ENCODE peak calls at places on chromosomes 13 and 19, in eight cellular contexts. S is GM12891, W is Peyer's patch, G is adrenal gland, L is NB4, N is tibial nerve, T is suprapubic skin, Y is right lobe of liver. D is an unnamed sample.

GRCh38 chr13:25908390-25908789 is 143.4 kb downstream of the SHISA2 start:
- DNase-seq in S (no peak), W (no peak), G (no peak), L (no peak), N (no peak), T (no peak), Y (no peak), D (no peak)

GRCh38 chr19:6091771-6092291 is 18.5 kb downstream of the RFX2 start:
- DNase-seq in S (no peak), W (no peak), G (no peak), L (no peak), N (no peak), T (no peak), Y (no peak), D (no peak)

GRCh38 chr13:25253702-25254101 is 33.6 kb downstream of the MTMR6 start:
- DNase-seq in S (no peak), W (no peak), G (no peak), L (no peak), N (no peak), T (no peak), Y (no peak), D (no peak)

GRCh38 chr13:113647351-113648217 is 10.4 kb downstream of the ATP4B start:
- DNase-seq in S (no peak), W (peak; percentile 94), G (peak; percentile 95), L (no peak), N (peak; percentile 79), T (peak; percentile 91), Y (peak; percentile 91), D (no peak)

GRCh38 chr19:16001481-16002312 is 52.9 kb downstream of the OR10H4 start:
- DNase-seq in S (no peak), W (peak; percentile 48), G (no peak), L (peak; percentile 81), N (no peak), T (no peak), Y (no peak), D (no peak)

GRCh38 chr13:113361406-113361805 is 2.5 kb downstream of the GRTP1 start:
- DNase-seq in S (no peak), W (no peak), G (no peak), L (no peak), N (no peak), T (peak; percentile 40), Y (no peak), D (no peak)

GRCh38 chr13:43572601-43573360 is 214.0 kb downstream of the ENOX1 start:
- DNase-seq in S (no peak), W (no peak), G (no peak), L (no peak), N (no peak), T (no peak), Y (no peak), D (no peak)

GRCh38 chr19:3984584-3984907 is 717 bp downstream of the EEF2 start:
- DNase-seq in S (peak; percentile 14), W (no peak), G (no peak), L (no peak), N (no peak), T (no peak), Y (no peak), D (peak; percentile 9)

GRCh38 chr19:2235396-2236284 is 489 bp downstream of the PLEKHJ1 start:
- DNase-seq in S (no peak), W (peak; percentile 92), G (peak; percentile 38), L (peak; percentile 28), N (no peak), T (no peak), Y (no peak), D (no peak)

GRCh38 chr13:106534844-106535551 is 464 bp downstream of the EFNB2 start:
- DNase-seq in S (no peak), W (peak; percentile 70), G (peak; percentile 15), L (no peak), N (no peak), T (peak; percentile 70), Y (peak; percentile 36), D (peak; percentile 31)

GRCh38 chr13:106373989-106374572 is 161.4 kb downstream of the EFNB2 start:
- DNase-seq in S (no peak), W (no peak), G (no peak), L (peak; percentile 33), N (no peak), T (no peak), Y (no peak), D (no peak)

GRCh38 chr13:102688306-102688973 is 6.4 kb downstream of the METTL21C start:
- DNase-seq in S (no peak), W (no peak), G (no peak), L (no peak), N (no peak), T (no peak), Y (no peak), D (no peak)

GRCh38 chr13:77374786-77375185 is 47.9 kb upstream of the MYCBP2 start:
- DNase-seq in S (no peak), W (no peak), G (no peak), L (peak; percentile 31), N (no peak), T (no peak), Y (no peak), D (no peak)

DNA sequence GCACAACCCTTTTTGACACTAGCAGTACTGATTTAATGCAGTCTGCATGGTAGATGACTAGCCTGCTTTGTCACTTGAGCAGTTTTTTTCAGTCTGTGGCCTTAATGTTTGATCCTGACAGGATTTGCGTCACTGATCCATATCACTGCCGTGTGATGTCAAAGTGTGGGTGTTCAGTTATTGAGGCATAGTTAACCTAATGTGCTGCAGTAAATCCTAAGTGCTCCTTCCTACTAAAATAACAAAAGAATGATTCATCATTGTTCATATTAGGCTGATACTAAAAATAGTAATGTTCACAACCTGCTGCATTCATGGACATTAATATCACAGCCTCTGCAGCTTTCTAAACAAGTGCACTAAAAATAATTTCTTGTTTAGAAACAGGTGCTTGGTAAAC is 121.9 kb upstream of the MLNR start:
- DNase-seq in S (no peak), W (no peak), G (peak; percentile 69), L (peak; percentile 35), N (no peak), T (no peak), Y (no peak), D (no peak)
- TF ChIP-seq POLR2A in S (no peak), W (no peak), G (no peak), L (no peak), N (no peak), T (no peak), Y (peak; percentile 36), D (no peak)

GRCh38 chr19:14361824-14362223 is 19.4 kb upstream of the ADGRE5 start:
- DNase-seq in S (no peak), W (no peak), G (no peak), L (peak; percentile 85), N (no peak), T (no peak), Y (no peak), D (no peak)

GRCh38 chr19:14368011-14368513 is 13.2 kb upstream of the ADGRE5 start:
- DNase-seq in S (no peak), W (no peak), G (no peak), L (peak; percentile 62), N (no peak), T (no peak), Y (no peak), D (no peak)

GRCh38 chr19:14366529-14366928 is 14.7 kb upstream of the ADGRE5 start:
- DNase-seq in S (no peak), W (peak; percentile 93), G (peak; percentile 51), L (peak; percentile 52), N (peak; percentile 34), T (no peak), Y (peak; percentile 69), D (no peak)

GRCh38 chr19:14367016-14367415 is 14.2 kb upstream of the ADGRE5 start:
- DNase-seq in S (no peak), W (no peak), G (no peak), L (no peak), N (no peak), T (no peak), Y (no peak), D (no peak)

DNA sequence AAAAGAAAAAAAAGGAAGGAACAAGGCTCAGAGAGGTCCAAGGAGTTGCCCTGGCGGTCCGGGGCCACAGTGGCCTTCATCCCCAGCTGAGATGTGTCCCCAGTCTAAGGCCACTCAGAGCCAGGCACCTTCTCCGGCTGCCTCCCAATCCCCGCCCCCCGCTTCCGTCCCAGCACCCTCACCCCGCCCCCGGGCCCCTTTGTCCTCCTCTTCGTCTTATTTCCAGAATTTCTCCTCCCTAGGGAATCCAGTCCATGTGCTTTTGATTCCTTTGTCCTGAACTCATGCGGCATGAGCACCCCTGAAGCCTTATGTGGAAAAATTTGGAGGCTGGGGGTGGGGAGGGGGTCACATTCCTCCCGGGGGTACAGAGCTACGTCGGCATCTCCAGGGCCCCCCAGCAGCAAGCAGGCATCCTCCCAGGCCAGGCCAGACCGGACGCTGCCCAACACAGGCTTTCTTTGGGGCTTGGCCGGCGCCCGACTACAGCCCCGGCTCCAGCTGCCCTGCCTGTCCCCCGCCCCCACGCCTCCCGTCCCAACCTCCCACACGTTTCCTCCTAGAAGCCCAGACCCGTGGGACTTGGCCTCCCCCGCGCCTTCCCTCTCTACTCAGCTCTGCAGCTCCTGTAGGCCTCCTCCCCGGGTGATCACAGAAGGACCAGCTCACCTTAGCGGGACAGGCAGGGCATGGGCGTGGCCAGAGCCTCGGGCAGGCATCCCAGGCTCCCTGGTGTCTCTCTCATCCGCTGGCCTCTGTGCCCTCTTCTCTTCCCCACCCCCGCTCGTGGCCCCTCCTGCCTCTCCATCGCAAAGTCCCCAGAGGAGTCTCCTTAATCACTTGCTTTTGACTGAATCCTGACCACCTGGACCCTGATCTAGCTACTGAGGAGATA is 17.8 kb upstream of the ADGRE5 start:
- DNase-seq in S (no peak), W (peak; percentile 71), G (peak; percentile 60), L (peak; percentile 90), N (no peak), T (no peak), Y (peak; percentile 70), D (no peak)
- TF ChIP-seq POLR2A in S (no peak), W (no peak), G (no peak), L (no peak), N (no peak), T (no peak), Y (no peak), D (peak; percentile 24)

DNA sequence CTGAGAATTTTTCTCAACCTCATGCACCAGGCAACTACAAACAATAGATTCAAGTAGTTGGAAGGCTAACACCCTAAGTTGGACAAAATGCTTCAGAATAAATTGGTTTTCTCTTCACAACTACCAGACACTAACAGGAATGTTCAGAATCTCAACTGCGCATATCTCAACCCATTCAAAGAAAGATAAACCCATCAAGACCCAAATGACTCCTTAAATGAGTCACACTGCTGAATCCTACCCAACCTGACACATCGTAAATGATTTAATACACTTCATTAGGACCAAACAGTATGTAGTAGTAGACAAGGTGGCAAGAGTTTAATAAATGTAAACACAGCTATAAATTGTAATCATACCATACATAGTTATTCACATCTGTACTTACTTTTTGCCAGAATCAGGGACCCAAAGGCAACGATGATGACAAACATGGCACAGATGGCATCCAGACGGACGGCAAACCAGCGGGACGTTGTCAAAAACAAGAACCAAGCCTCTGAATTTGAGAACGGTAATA is 227.4 kb downstream of the ABCC4 start:
- DNase-seq in S (no peak), W (no peak), G (no peak), L (no peak), N (no peak), T (no peak), Y (no peak), D (no peak)
- TF ChIP-seq POLR2A in S (no peak), W (no peak), G (no peak), L (no peak), N (no peak), T (no peak), Y (no peak), D (no peak)

DNA sequence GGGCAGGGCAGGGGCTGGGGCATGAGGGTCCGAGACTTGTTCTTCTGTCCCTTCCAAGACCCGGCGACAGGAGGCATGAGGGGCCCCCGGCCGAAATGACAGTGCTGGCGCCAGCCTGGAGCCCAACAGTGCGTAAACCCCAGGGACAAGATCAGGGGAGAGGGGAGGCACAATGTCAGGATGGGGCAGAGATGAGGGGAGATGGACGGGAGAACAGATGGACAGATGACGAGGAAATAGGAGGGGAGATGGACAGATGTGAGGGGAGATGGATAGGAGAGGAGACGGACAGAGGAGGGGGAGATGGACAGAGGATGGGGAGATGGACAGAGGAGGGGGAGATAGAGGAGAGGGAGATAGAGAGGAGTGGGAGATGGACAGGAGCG is 523 bp downstream of the FLT3LG start:
- DNase-seq in S (no peak), W (no peak), G (no peak), L (no peak), N (no peak), T (no peak), Y (no peak), D (no peak)
- TF ChIP-seq POLR2A in S (no peak), W (no peak), G (no peak), L (no peak), N (no peak), T (no peak), Y (no peak), D (no peak)